ENCODE peak calls at places on chromosome 10, in seven cellular contexts. One of them, this sample, is unnamed.

GRCh38 chr10:69486922-69487730 is 35.9 kb downstream of the TSPAN15 start:
- DNase-seq in tibial nerve: no peak
- DNase-seq in A549: no peak
- DNase-seq in suprapubic skin: no peak
- DNase-seq in stomach: no peak
- DNase-seq in transverse colon: no peak
- DNase-seq in ovary: no peak
- DNase-seq in this sample: no peak

GRCh38 chr10:102918817-102919236 is 733 bp downstream of the CNNM2 start:
- DNase-seq in stomach: no peak
- DNase-seq in tibial nerve: no peak
- DNase-seq in suprapubic skin: no peak
- DNase-seq in ovary: no peak
- DNase-seq in transverse colon: peak
- DNase-seq in A549: peak
- DNase-seq in this sample: no peak

GRCh38 chr10:110311357-110311949 is 6.7 kb upstream of the SMNDC1 start:
- DNase-seq in transverse colon: peak
- DNase-seq in tibial nerve: no peak
- DNase-seq in stomach: peak
- DNase-seq in A549: peak
- DNase-seq in suprapubic skin: no peak
- DNase-seq in ovary: peak
- DNase-seq in this sample: no peak

GRCh38 chr10:49502358-49502757 is 36.6 kb downstream of the ERCC6 start:
- DNase-seq in suprapubic skin: no peak
- DNase-seq in stomach: no peak
- DNase-seq in transverse colon: no peak
- DNase-seq in tibial nerve: no peak
- DNase-seq in A549: no peak
- DNase-seq in ovary: no peak
- DNase-seq in this sample: no peak

GRCh38 chr10:35225204-35225603 is 98.6 kb downstream of the CREM start:
- DNase-seq in ovary: no peak
- DNase-seq in transverse colon: no peak
- DNase-seq in tibial nerve: no peak
- DNase-seq in A549: no peak
- DNase-seq in stomach: no peak
- DNase-seq in suprapubic skin: no peak
- DNase-seq in this sample: no peak

GRCh38 chr10:63114031-63114814 is 18.9 kb upstream of the NRBF2 start:
- DNase-seq in ovary: peak
- DNase-seq in A549: no peak
- DNase-seq in tibial nerve: peak
- DNase-seq in transverse colon: peak
- DNase-seq in suprapubic skin: peak
- DNase-seq in stomach: peak
- DNase-seq in this sample: peak

GRCh38 chr10:75396861-75397570 is 4.5 kb downstream of the ZNF503 start:
- DNase-seq in ovary: no peak
- DNase-seq in suprapubic skin: no peak
- DNase-seq in A549: no peak
- DNase-seq in tibial nerve: no peak
- DNase-seq in transverse colon: peak
- DNase-seq in stomach: peak
- DNase-seq in this sample: no peak

GRCh38 chr10:104109908-104110662 is 11.9 kb upstream of the SFR1 start:
- DNase-seq in suprapubic skin: no peak
- DNase-seq in A549: peak
- DNase-seq in tibial nerve: no peak
- DNase-seq in ovary: no peak
- DNase-seq in transverse colon: no peak
- DNase-seq in stomach: no peak
- DNase-seq in this sample: no peak

GRCh38 chr10:84262190-84262956 is 17.5 kb downstream of the RGR start:
- DNase-seq in A549: no peak
- DNase-seq in suprapubic skin: no peak
- DNase-seq in ovary: no peak
- DNase-seq in tibial nerve: no peak
- DNase-seq in stomach: no peak
- DNase-seq in transverse colon: no peak
- DNase-seq in this sample: no peak

GRCh38 chr10:90787906-90788491 is 69.8 kb downstream of the HTR7 start:
- DNase-seq in stomach: no peak
- DNase-seq in tibial nerve: no peak
- DNase-seq in suprapubic skin: no peak
- DNase-seq in A549: peak
- DNase-seq in ovary: no peak
- DNase-seq in transverse colon: peak
- DNase-seq in this sample: no peak

GRCh38 chr10:61860964-61861758 is 40.3 kb upstream of the ARID5B start:
- DNase-seq in tibial nerve: no peak
- DNase-seq in stomach: no peak
- DNase-seq in transverse colon: no peak
- DNase-seq in A549: no peak
- DNase-seq in suprapubic skin: no peak
- DNase-seq in ovary: no peak
- DNase-seq in this sample: no peak

GRCh38 chr10:67603701-67604100 is 92.3 kb downstream of the CTNNA3 start:
- DNase-seq in A549: no peak
- DNase-seq in suprapubic skin: no peak
- DNase-seq in tibial nerve: no peak
- DNase-seq in transverse colon: no peak
- DNase-seq in stomach: no peak
- DNase-seq in ovary: no peak
- DNase-seq in this sample: no peak

GRCh38 chr10:126243976-126244375 is 144.3 kb downstream of the ADAM12 start:
- DNase-seq in A549: no peak
- DNase-seq in suprapubic skin: no peak
- DNase-seq in stomach: no peak
- DNase-seq in ovary: no peak
- DNase-seq in transverse colon: no peak
- DNase-seq in tibial nerve: no peak
- DNase-seq in this sample: no peak

GRCh38 chr10:96846926-96847325 is 14.8 kb downstream of the LCOR start:
- DNase-seq in transverse colon: no peak
- DNase-seq in suprapubic skin: no peak
- DNase-seq in ovary: no peak
- DNase-seq in A549: no peak
- DNase-seq in tibial nerve: no peak
- DNase-seq in stomach: no peak
- DNase-seq in this sample: peak

GRCh38 chr10:613217-613616 is 76.3 kb downstream of the DIP2C start:
- DNase-seq in ovary: no peak
- DNase-seq in transverse colon: peak
- DNase-seq in stomach: peak
- DNase-seq in tibial nerve: no peak
- DNase-seq in suprapubic skin: no peak
- DNase-seq in A549: no peak
- DNase-seq in this sample: no peak

GRCh38 chr10:114401195-114401741 is 3.0 kb downstream of the AFAP1L2 start:
- DNase-seq in suprapubic skin: peak
- DNase-seq in stomach: peak
- DNase-seq in ovary: peak
- DNase-seq in transverse colon: peak
- DNase-seq in tibial nerve: peak
- DNase-seq in A549: no peak
- DNase-seq in this sample: no peak

GRCh38 chr10:100645111-100645510 is 100.3 kb upstream of the PAX2 start:
- DNase-seq in transverse colon: no peak
- DNase-seq in stomach: no peak
- DNase-seq in tibial nerve: no peak
- DNase-seq in A549: no peak
- DNase-seq in ovary: no peak
- DNase-seq in suprapubic skin: no peak
- DNase-seq in this sample: no peak

GRCh38 chr10:131824371-131825149 is 76.2 kb upstream of the PPP2R2D start:
- DNase-seq in transverse colon: no peak
- DNase-seq in A549: peak
- DNase-seq in tibial nerve: no peak
- DNase-seq in stomach: no peak
- DNase-seq in ovary: no peak
- DNase-seq in suprapubic skin: no peak
- DNase-seq in this sample: no peak

GRCh38 chr10:7408494-7409044 is 2.3 kb downstream of the SFMBT2 start:
- DNase-seq in transverse colon: peak
- DNase-seq in suprapubic skin: no peak
- DNase-seq in A549: peak
- DNase-seq in stomach: peak
- DNase-seq in tibial nerve: no peak
- DNase-seq in ovary: peak
- DNase-seq in this sample: no peak

GRCh38 chr10:92593553-92594046 is 670 bp downstream of the KIF11 start:
- DNase-seq in transverse colon: no peak
- DNase-seq in suprapubic skin: no peak
- DNase-seq in stomach: no peak
- DNase-seq in tibial nerve: no peak
- DNase-seq in A549: no peak
- DNase-seq in ovary: no peak
- DNase-seq in this sample: no peak

GRCh38 chr10:79187545-79187940 is 118.8 kb downstream of the ZMIZ1 start:
- DNase-seq in suprapubic skin: no peak
- DNase-seq in A549: no peak
- DNase-seq in tibial nerve: no peak
- DNase-seq in transverse colon: no peak
- DNase-seq in ovary: no peak
- DNase-seq in stomach: no peak
- DNase-seq in this sample: no peak

GRCh38 chr10:79189853-79190435 is 121.2 kb downstream of the ZMIZ1 start:
- DNase-seq in tibial nerve: no peak
- DNase-seq in stomach: no peak
- DNase-seq in A549: no peak
- DNase-seq in ovary: no peak
- DNase-seq in transverse colon: no peak
- DNase-seq in suprapubic skin: no peak
- DNase-seq in this sample: no peak

GRCh38 chr10:79186742-79187544 is 118.2 kb downstream of the ZMIZ1 start:
- DNase-seq in ovary: no peak
- DNase-seq in stomach: no peak
- DNase-seq in A549: no peak
- DNase-seq in suprapubic skin: no peak
- DNase-seq in tibial nerve: no peak
- DNase-seq in transverse colon: no peak
- DNase-seq in this sample: no peak

GRCh38 chr10:79185796-79186374 is 117.1 kb downstream of the ZMIZ1 start:
- DNase-seq in transverse colon: no peak
- DNase-seq in ovary: no peak
- DNase-seq in A549: no peak
- DNase-seq in tibial nerve: no peak
- DNase-seq in stomach: no peak
- DNase-seq in suprapubic skin: no peak
- DNase-seq in this sample: no peak

DNA sequence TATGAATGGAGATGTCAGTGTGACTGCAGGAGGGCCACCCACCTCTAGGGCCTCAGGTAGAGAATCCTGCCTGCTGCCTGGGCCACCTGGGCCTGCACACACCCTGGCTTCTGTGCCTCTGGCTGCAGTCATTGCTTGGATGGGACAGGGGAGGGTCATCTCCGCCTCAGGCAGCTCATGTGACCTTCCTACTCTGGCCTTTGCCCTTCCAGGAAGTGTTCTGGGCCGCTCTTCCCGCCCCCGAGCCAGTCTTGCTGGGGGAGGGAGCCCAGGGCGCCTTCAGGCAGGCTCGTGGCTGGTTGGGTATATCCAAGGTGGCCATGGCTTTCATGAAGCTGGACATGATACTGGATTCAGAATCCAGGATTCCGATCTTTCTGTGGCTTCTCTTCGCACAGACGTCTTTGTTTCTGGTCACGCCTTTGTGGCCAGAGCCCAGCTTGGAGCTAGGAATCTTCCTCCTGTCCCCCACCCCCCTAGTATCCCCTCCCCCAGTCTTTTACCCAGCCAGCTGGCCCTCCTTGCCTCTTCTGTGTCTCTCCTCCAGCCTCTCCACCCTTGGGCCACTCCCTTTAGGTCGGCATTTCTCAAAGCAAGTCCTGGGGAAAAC is 119.5 kb downstream of the ZMIZ1 start:
- DNase-seq in suprapubic skin: no peak
- DNase-seq in tibial nerve: no peak
- DNase-seq in ovary: no peak
- DNase-seq in A549: no peak
- DNase-seq in stomach: no peak
- DNase-seq in transverse colon: peak
- DNase-seq in this sample: no peak
- TF ChIP-seq EP300 in suprapubic skin: no peak
- TF ChIP-seq EP300 in tibial nerve: no peak
- TF ChIP-seq EP300 in ovary: no peak
- TF ChIP-seq EP300 in A549: no peak
- TF ChIP-seq EP300 in stomach: no peak
- TF ChIP-seq EP300 in transverse colon: no peak
- TF ChIP-seq EP300 in this sample: no peak

GRCh38 chr10:115801457-115801856 is 471.5 kb downstream of the GFRA1 start:
- DNase-seq in tibial nerve: no peak
- DNase-seq in suprapubic skin: no peak
- DNase-seq in stomach: no peak
- DNase-seq in transverse colon: no peak
- DNase-seq in ovary: no peak
- DNase-seq in A549: no peak
- DNase-seq in this sample: no peak

GRCh38 chr10:115795964-115796363 is 477.0 kb downstream of the GFRA1 start:
- DNase-seq in stomach: no peak
- DNase-seq in ovary: no peak
- DNase-seq in transverse colon: no peak
- DNase-seq in tibial nerve: no peak
- DNase-seq in suprapubic skin: no peak
- DNase-seq in A549: no peak
- DNase-seq in this sample: no peak
- H3K27ac ChIP-seq in stomach: no peak
- H3K27ac ChIP-seq in ovary: no peak
- H3K27ac ChIP-seq in transverse colon: no peak
- H3K27ac ChIP-seq in tibial nerve: no peak
- H3K27ac ChIP-seq in suprapubic skin: no peak
- H3K27ac ChIP-seq in A549: no peak
- H3K27ac ChIP-seq in this sample: no peak

DNA sequence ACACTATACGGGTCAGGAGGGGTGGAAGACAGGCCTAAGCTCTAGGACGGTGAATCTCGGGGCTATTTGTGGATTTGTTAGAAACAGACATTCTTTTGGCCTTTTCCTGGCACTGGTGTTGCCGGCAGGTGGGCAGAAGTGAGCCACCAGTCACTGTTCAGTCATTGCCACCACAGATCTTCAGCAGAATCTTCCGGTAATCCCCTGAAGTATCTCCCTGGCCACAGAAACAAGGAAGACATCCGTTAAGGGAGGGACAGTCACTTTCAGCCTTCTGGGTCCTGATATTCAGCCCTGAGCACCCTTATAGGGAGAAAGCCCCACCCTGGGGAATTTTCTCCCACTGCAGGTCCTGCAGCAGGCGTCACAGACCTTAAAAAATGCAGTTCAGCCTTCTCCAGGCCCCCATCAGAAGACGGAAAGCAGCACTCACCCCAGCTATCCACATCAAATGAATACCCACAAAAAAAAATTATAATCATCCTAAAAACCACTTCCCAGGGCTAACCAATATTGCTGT is 23.2 kb downstream of the PLAC9 start:
- DNase-seq in stomach: no peak
- DNase-seq in ovary: no peak
- DNase-seq in suprapubic skin: no peak
- DNase-seq in transverse colon: no peak
- DNase-seq in A549: no peak
- DNase-seq in tibial nerve: no peak
- DNase-seq in this sample: no peak
- TF ChIP-seq CTCF in stomach: no peak
- TF ChIP-seq CTCF in ovary: no peak
- TF ChIP-seq CTCF in suprapubic skin: no peak
- TF ChIP-seq CTCF in transverse colon: no peak
- TF ChIP-seq CTCF in A549: no peak
- TF ChIP-seq CTCF in tibial nerve: no peak
- TF ChIP-seq CTCF in this sample: no peak

GRCh38 chr10:21754410-21755011 is 220.5 kb downstream of the MLLT10 start:
- DNase-seq in transverse colon: no peak
- DNase-seq in A549: no peak
- DNase-seq in suprapubic skin: no peak
- DNase-seq in ovary: no peak
- DNase-seq in stomach: no peak
- DNase-seq in tibial nerve: no peak
- DNase-seq in this sample: no peak
- TF ChIP-seq EP300 in transverse colon: no peak
- TF ChIP-seq EP300 in A549: no peak
- TF ChIP-seq EP300 in suprapubic skin: no peak
- TF ChIP-seq EP300 in ovary: no peak
- TF ChIP-seq EP300 in stomach: no peak
- TF ChIP-seq EP300 in tibial nerve: no peak
- TF ChIP-seq EP300 in this sample: no peak